ENCODE peak calls at places on chromosomes 3 and 15, in ten cellular contexts. A is upper lobe of right lung, N is astrocyte, C is colonic mucosa, Y is Panc1, M is adrenal gland, J is tibial artery, I is spleen, O is heart right ventricle, S is lower lobe of right lung. Q is an unnamed sample. For H3K27me3 and H3K9me3, the result is how much of the 10 kb centered on the place peaks cover.

GRCh38 chr3:15204005-15204404 is 2.0 kb upstream of the CAPN7 start:
- DNase-seq in A (no peak), N (peak), C (no peak), Y (no peak), M (no peak), J (no peak), I (no peak), O (no peak), S (no peak), Q (no peak)

GRCh38 chr15:70197945-70198361 is 100.2 kb upstream of the TLE3 start:
- DNase-seq in A (no peak), N (no peak), C (no peak), Y (no peak), M (no peak), J (peak), I (no peak), O (no peak), S (no peak), Q (no peak)

GRCh38 chr3:159734681-159735080 is 254.0 kb upstream of the IL12A start:
- DNase-seq in A (no peak), N (no peak), C (no peak), Y (no peak), M (no peak), J (no peak), I (no peak), O (no peak), S (no peak), Q (no peak)

GRCh38 chr3:134302674-134303073 is 52.0 kb upstream of the RYK start:
- DNase-seq in A (no peak), N (no peak), C (no peak), Y (no peak), M (no peak), J (no peak), I (no peak), O (no peak), S (no peak), Q (no peak)

GRCh38 chr3:170737763-170738162 is 132.2 kb downstream of the RPL22L1 start:
- DNase-seq in A (no peak), N (no peak), C (no peak), Y (no peak), M (no peak), J (no peak), I (no peak), O (no peak), S (no peak), Q (no peak)

GRCh38 chr15:51403072-51403878 is 61.8 kb downstream of the GLDN start:
- DNase-seq in A (no peak), N (peak), C (peak), Y (no peak), M (peak), J (no peak), I (no peak), O (no peak), S (no peak), Q (peak)

GRCh38 chr15:84840741-84841429 is 23.7 kb downstream of the ALPK3 start:
- DNase-seq in A (peak), N (peak), C (peak), Y (peak), M (peak), J (peak), I (no peak), O (peak), S (peak), Q (no peak)

GRCh38 chr3:54093849-54094248 is 28.5 kb upstream of the CACNA2D3 start:
- DNase-seq in A (no peak), N (no peak), C (no peak), Y (no peak), M (no peak), J (no peak), I (no peak), O (no peak), S (no peak), Q (no peak)

GRCh38 chr15:95972136-95972553 is 358.4 kb upstream of the NR2F2 start:
- DNase-seq in A (no peak), N (peak), C (no peak), Y (no peak), M (peak), J (no peak), I (no peak), O (peak), S (no peak), Q (no peak)

GRCh38 chr15:49079340-49080039 is 33.2 kb upstream of the SECISBP2L start:
- DNase-seq in A (no peak), N (no peak), C (no peak), Y (no peak), M (no peak), J (no peak), I (no peak), O (no peak), S (no peak), Q (no peak)

GRCh38 chr3:107752202-107752990 is 229.6 kb downstream of the BBX start:
- DNase-seq in A (no peak), N (peak), C (peak), Y (no peak), M (peak), J (no peak), I (no peak), O (no peak), S (no peak), Q (peak)

GRCh38 chr3:178480795-178481194 is 55.4 kb upstream of the KCNMB2 start:
- DNase-seq in A (no peak), N (no peak), C (no peak), Y (no peak), M (no peak), J (no peak), I (no peak), O (no peak), S (no peak), Q (no peak)

GRCh38 chr15:62491642-62492041 is 326.6 kb upstream of the C2CD4B start:
- DNase-seq in A (no peak), N (peak), C (no peak), Y (no peak), M (no peak), J (no peak), I (no peak), O (no peak), S (no peak), Q (no peak)

GRCh38 chr3:64805248-64805647 is 117.4 kb upstream of the ADAMTS9 start:
- DNase-seq in A (no peak), N (no peak), C (no peak), Y (no peak), M (no peak), J (no peak), I (no peak), O (no peak), S (no peak), Q (no peak)

GRCh38 chr15:24948495-24948894 is 6.3 kb upstream of the SNRPN start:
- DNase-seq in A (no peak), N (no peak), C (no peak), Y (no peak), M (no peak), J (no peak), I (no peak), O (no peak), S (no peak), Q (no peak)

GRCh38 chr15:84684092-84684491 is 26.1 kb upstream of the NMB start:
- DNase-seq in A (no peak), N (peak), C (no peak), Y (no peak), M (peak), J (no peak), I (no peak), O (no peak), S (no peak), Q (no peak)

GRCh38 chr15:80902298-80902801 is 87.3 kb downstream of the MESD start:
- DNase-seq in A (no peak), N (no peak), C (no peak), Y (no peak), M (no peak), J (no peak), I (no peak), O (no peak), S (no peak), Q (no peak)

GRCh38 chr3:171101982-171102610 is 75.6 kb upstream of the SLC2A2 start:
- DNase-seq in A (no peak), N (peak), C (no peak), Y (no peak), M (no peak), J (no peak), I (no peak), O (no peak), S (no peak), Q (no peak)

GRCh38 chr3:18898911-18899310 is 249.4 kb upstream of the KCNH8 start:
- DNase-seq in A (no peak), N (no peak), C (no peak), Y (no peak), M (no peak), J (no peak), I (no peak), O (no peak), S (no peak), Q (no peak)

GRCh38 chr15:99014803-99015676 is 7.4 kb upstream of the PGPEP1L start:
- DNase-seq in A (peak), N (peak), C (peak), Y (no peak), M (peak), J (peak), I (peak), O (peak), S (peak), Q (peak)

GRCh38 chr3:69541823-69542264 is 156.0 kb upstream of the FRMD4B start:
- DNase-seq in A (peak), N (no peak), C (no peak), Y (no peak), M (peak), J (no peak), I (no peak), O (peak), S (peak), Q (peak)

GRCh38 chr3:133097214-133097613 is 59.0 kb downstream of the TMEM108 start:
- DNase-seq in A (no peak), N (peak), C (no peak), Y (no peak), M (peak), J (no peak), I (no peak), O (no peak), S (no peak), Q (peak)

GRCh38 chr3:120601554-120601953 is 5.4 kb downstream of the NDUFB4 start:
- DNase-seq in A (no peak), N (no peak), C (no peak), Y (no peak), M (no peak), J (no peak), I (no peak), O (no peak), S (no peak), Q (peak)

GRCh38 chr3:195900426-195901355 is 7.7 kb downstream of the TNK2 start:
- DNase-seq in A (peak), N (peak), C (no peak), Y (no peak), M (peak), J (no peak), I (peak), O (peak), S (peak), Q (no peak)

GRCh38 chr3:8503871-8504610 is 2.4 kb downstream of the LMCD1 start:
- DNase-seq in A (no peak), N (no peak), C (no peak), Y (no peak), M (no peak), J (no peak), I (no peak), O (no peak), S (no peak), Q (no peak)

GRCh38 chr15:44535509-44536297 is 1.2 kb upstream of the EIF3J start:
- DNase-seq in A (no peak), N (no peak), C (peak), Y (no peak), M (peak), J (no peak), I (peak), O (no peak), S (no peak), Q (peak)

GRCh38 chr3:8953336-8953735 is 9.9 kb downstream of the RAD18 start:
- DNase-seq in A (no peak), N (no peak), C (no peak), Y (no peak), M (no peak), J (no peak), I (no peak), O (no peak), S (no peak), Q (no peak)

GRCh38 chr3:19436746-19437145 is 288.4 kb downstream of the KCNH8 start:
- DNase-seq in A (no peak), N (no peak), C (no peak), Y (no peak), M (no peak), J (no peak), I (no peak), O (no peak), S (no peak), Q (no peak)

GRCh38 chr3:134601539-134602439 is 49.0 kb downstream of the KY start:
- DNase-seq in A (no peak), N (peak), C (no peak), Y (no peak), M (peak), J (no peak), I (no peak), O (no peak), S (no peak), Q (peak)

GRCh38 chr15:66685638-66686150 is 16.3 kb upstream of the SMAD6 start:
- DNase-seq in A (no peak), N (no peak), C (no peak), Y (no peak), M (no peak), J (no peak), I (no peak), O (no peak), S (no peak), Q (no peak)
- TF ChIP-seq CTCF in A (peak), N (peak), C (no peak), Y (peak), M (peak), J (no peak), I (no peak), O (peak), S (no peak), Q (peak)

GRCh38 chr15:38436993-38437392 is 16.9 kb upstream of the FAM98B start:
- DNase-seq in A (no peak), N (no peak), C (no peak), Y (no peak), M (no peak), J (no peak), I (no peak), O (no peak), S (no peak), Q (no peak)
- H3K27me3 ChIP-seq in A (under half), N (under half), C (under half), Y (under half), M (under half), J (under half), I (under half), O (under half), S (under half), Q (under half)

GRCh38 chr3:981156-981555 is 111.7 kb upstream of the CNTN6 start:
- DNase-seq in A (no peak), N (no peak), C (no peak), Y (no peak), M (no peak), J (no peak), I (no peak), O (no peak), S (no peak), Q (no peak)
- H3K9me3 ChIP-seq in A (under half), N (under half), C (under half), Y (under half), M (under half), J (under half), I (under half), O (under half), S (under half), Q (under half)

GRCh38 chr3:52343946-52344600 is 28.0 kb downstream of the DNAH1 start:
- DNase-seq in A (no peak), N (no peak), C (no peak), Y (no peak), M (no peak), J (no peak), I (no peak), O (no peak), S (no peak), Q (no peak)

GRCh38 chr3:52333869-52334557 is 17.9 kb downstream of the DNAH1 start:
- DNase-seq in A (no peak), N (no peak), C (no peak), Y (peak), M (no peak), J (no peak), I (no peak), O (no peak), S (no peak), Q (no peak)

GRCh38 chr3:52341123-52341522 is 25.0 kb downstream of the DNAH1 start:
- DNase-seq in A (no peak), N (no peak), C (no peak), Y (no peak), M (no peak), J (no peak), I (no peak), O (no peak), S (no peak), Q (no peak)

DNA sequence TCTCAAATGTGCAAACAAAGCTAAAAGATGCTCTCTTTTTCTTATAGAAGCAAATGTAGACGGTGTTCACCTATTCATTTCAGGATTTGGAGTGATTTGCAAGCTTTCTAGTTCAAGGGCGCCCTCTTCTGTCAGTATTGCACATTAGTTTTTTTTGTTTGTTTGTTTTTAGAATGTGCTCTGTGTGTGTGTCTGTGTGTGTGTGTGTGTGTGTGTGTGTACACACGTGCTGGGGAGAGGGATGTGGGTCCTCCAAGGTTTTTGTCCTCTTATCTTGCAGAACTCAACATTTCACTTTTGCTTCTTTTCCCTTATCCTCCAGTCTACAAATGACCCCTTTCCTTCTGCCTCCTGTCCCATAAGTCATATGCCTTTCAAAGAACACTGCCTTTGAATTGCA is 23.5 kb downstream of the DNAH1 start:
- DNase-seq in A (no peak), N (peak), C (peak), Y (peak), M (peak), J (no peak), I (no peak), O (no peak), S (no peak), Q (peak)
- TF ChIP-seq CTCF in A (peak), N (peak), C (peak), Y (peak), M (peak), J (peak), I (peak), O (peak), S (peak), Q (peak)

DNA sequence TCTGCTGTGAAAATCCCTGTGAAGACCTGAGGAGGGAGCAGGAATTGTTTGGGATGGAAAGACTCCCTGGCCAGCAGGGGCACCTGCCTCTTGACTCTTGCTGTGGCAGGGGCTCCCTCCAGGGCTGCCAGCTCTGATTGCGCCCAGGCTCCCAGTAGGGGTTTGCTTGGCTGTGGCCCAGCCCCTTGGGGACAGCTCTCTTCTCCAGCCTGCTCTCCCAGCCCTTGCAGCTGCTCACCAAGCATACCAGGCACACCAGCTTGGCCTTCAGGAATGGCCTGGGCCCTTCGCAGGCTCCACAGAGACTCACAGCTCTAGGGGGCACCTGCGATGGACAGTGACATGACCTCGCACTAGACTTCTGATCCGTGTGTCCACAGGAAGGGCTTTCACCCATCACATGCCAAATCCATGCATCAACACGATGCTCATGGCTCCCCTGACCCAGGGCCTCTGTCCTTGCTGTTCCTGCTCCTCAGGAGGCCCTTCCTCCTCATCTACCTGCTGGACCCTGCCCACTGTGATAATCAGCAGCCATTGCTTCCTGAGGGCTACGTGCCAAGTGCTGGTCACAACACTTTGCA is 61.8 kb downstream of the SCN5A start:
- DNase-seq in A (peak), N (no peak), C (no peak), Y (no peak), M (no peak), J (peak), I (peak), O (no peak), S (peak), Q (no peak)
- H3K27me3 ChIP-seq in A (under half), N (under half), C (under half), Y (under half), M (under half), J (under half), I (under half), O (under half), S (under half), Q (under half)